ENCODE peak calls at places on chromosomes 5 and 9, in six cellular contexts. H is left lung, Q is HCT116, W is heart right ventricle, N is lower lobe of right lung, L is IMR-90. G is an unnamed sample. For H3K4me1, the result is how much of the 10 kb centered on the place peaks cover.

GRCh38 chr9:134275379-134275778 is 50.9 kb upstream of the RXRA start:
- DNase-seq in H (no peak), Q (no peak), W (no peak), N (no peak), L (no peak), G (no peak)

GRCh38 chr9:3526903-3527652 is 1.3 kb upstream of the RFX3 start:
- DNase-seq in H (no peak), Q (peak), W (no peak), N (no peak), L (peak), G (no peak)

GRCh38 chr9:69412741-69413150 is 87.7 kb downstream of the ENTREP1 start:
- DNase-seq in H (peak), Q (peak), W (peak), N (peak), L (peak), G (peak)

GRCh38 chr5:150081541-150082283 is 4.6 kb downstream of the CSF1R start:
- DNase-seq in H (peak), Q (no peak), W (peak), N (peak), L (peak), G (peak)

GRCh38 chr9:88503845-88504764 is 30.9 kb upstream of the NXNL2 start:
- DNase-seq in H (no peak), Q (no peak), W (no peak), N (no peak), L (no peak), G (no peak)

GRCh38 chr5:18754201-18754600 is 1119.9 kb downstream of the TAF11L14 start:
- DNase-seq in H (no peak), Q (no peak), W (no peak), N (no peak), L (no peak), G (no peak)

GRCh38 chr9:4665357-4665756 is 923 bp downstream of the SPATA6L start:
- DNase-seq in H (no peak), Q (no peak), W (no peak), N (no peak), L (peak), G (no peak)

GRCh38 chr5:173963867-173964429 is 25.0 kb upstream of the C5orf47 start:
- DNase-seq in H (no peak), Q (no peak), W (no peak), N (no peak), L (no peak), G (no peak)

GRCh38 chr5:10577371-10578291 is 13.8 kb downstream of the ANKRD33B start:
- DNase-seq in H (no peak), Q (no peak), W (peak), N (no peak), L (no peak), G (peak)

GRCh38 chr5:78537821-78538220 is 110.8 kb downstream of the LHFPL2 start:
- DNase-seq in H (no peak), Q (no peak), W (no peak), N (no peak), L (peak), G (no peak)

GRCh38 chr5:38598994-38599611 is 42.7 kb upstream of the LIFR start:
- DNase-seq in H (no peak), Q (peak), W (no peak), N (no peak), L (peak), G (no peak)

GRCh38 chr5:67047180-67047579 is 149.4 kb downstream of the CD180 start:
- DNase-seq in H (peak), Q (no peak), W (peak), N (no peak), L (no peak), G (peak)

GRCh38 chr5:172696171-172696849 is 55.2 kb downstream of the NEURL1B start:
- DNase-seq in H (no peak), Q (no peak), W (peak), N (no peak), L (no peak), G (peak)

GRCh38 chr9:89649045-89649691 is 44.4 kb downstream of the GADD45G start:
- DNase-seq in H (no peak), Q (no peak), W (no peak), N (no peak), L (no peak), G (no peak)

GRCh38 chr5:170223906-170224305 is 8.9 kb upstream of the C5orf58 start:
- DNase-seq in H (no peak), Q (no peak), W (no peak), N (no peak), L (no peak), G (no peak)

GRCh38 chr9:109117856-109118801 is 1.6 kb downstream of the TMEM245 start:
- DNase-seq in H (no peak), Q (no peak), W (no peak), N (no peak), L (peak), G (peak)

GRCh38 chr9:87464110-87464991 is 33.3 kb upstream of the DAPK1 start:
- DNase-seq in H (no peak), Q (no peak), W (no peak), N (no peak), L (no peak), G (no peak)

GRCh38 chr9:545480-545879 is 296.0 kb upstream of the DMRT1 start:
- DNase-seq in H (peak), Q (no peak), W (no peak), N (no peak), L (no peak), G (peak)

DNA sequence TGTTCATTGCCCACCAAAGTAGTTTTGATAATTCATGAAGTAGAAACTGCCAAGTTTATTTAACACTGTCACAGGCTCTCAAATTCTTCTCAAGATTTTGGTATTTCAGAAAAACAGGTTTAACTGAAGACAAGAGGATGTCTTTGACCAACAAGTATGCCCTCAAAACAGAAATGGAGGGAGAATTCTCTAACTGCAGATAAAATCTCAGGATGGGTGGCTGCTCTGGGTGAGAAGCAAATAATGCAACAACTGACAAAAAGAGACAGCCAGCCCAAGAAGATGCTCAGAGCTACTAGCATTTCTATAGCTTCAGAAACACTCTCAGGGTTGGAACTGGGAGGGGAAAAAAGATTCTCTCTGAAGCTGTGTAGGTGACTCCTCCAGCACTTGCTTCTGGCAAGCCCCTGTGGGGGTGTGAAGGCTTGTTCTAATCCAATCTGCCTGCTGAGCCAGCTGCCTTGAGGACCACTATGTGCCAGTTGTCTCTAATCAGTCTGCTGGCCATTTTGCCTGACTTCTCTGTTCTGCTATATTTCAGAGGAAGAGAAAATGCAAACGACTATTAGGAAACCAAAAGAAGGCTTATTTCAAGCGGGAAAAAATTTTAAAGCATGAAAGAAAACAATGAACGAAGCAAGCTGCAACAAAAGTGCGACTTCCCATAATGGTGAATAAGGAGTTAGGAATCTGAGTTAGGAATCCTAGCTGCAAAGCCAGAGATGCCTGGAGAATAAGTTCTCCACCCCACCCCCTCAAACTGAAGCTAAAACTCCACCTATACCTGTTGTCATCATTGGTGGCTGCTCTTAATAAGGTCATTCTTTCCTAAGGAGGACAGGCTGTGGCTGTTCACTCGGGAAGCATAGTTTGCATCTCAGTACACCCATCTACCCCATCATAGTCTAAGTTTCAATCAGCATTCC is 147.5 kb downstream of the GNAQ start:
- DNase-seq in H (no peak), Q (no peak), W (no peak), N (no peak), L (peak), G (no peak)
- H3K4me1 ChIP-seq in H (under half), Q (under half), W (under half), N (under half), L (under half), G (under half)

GRCh38 chr9:130225586-130225985 is 40.0 kb upstream of the HMCN2 start:
- DNase-seq in H (no peak), Q (no peak), W (no peak), N (peak), L (no peak), G (peak)
- H3K27ac ChIP-seq in H (no peak), Q (no peak), W (no peak), N (no peak), L (no peak), G (no peak)

GRCh38 chr5:132266031-132266835 is 8.7 kb downstream of the PDLIM4 start:
- DNase-seq in H (no peak), Q (no peak), W (no peak), N (no peak), L (no peak), G (peak)
- H3K4me1 ChIP-seq in H (under half), Q (under half), W (under half), N (under half), L (half or more), G (under half)

GRCh38 chr9:14092344-14092743 is 221.6 kb downstream of the NFIB start:
- DNase-seq in H (no peak), Q (no peak), W (no peak), N (no peak), L (no peak), G (no peak)
- H3K27ac ChIP-seq in H (no peak), Q (no peak), W (no peak), N (no peak), L (no peak), G (no peak)

GRCh38 chr9:121363586-121363961 is 6.5 kb downstream of the STOM start:
- DNase-seq in H (no peak), Q (no peak), W (no peak), N (no peak), L (no peak), G (no peak)

GRCh38 chr9:121360975-121361374 is 9.1 kb downstream of the STOM start:
- DNase-seq in H (no peak), Q (no peak), W (no peak), N (no peak), L (peak), G (no peak)

GRCh38 chr9:121359358-121360294 is 10.4 kb downstream of the STOM start:
- DNase-seq in H (no peak), Q (no peak), W (no peak), N (no peak), L (no peak), G (no peak)

GRCh38 chr9:121358747-121359146 is 11.3 kb downstream of the STOM start:
- DNase-seq in H (no peak), Q (no peak), W (no peak), N (no peak), L (no peak), G (no peak)

DNA sequence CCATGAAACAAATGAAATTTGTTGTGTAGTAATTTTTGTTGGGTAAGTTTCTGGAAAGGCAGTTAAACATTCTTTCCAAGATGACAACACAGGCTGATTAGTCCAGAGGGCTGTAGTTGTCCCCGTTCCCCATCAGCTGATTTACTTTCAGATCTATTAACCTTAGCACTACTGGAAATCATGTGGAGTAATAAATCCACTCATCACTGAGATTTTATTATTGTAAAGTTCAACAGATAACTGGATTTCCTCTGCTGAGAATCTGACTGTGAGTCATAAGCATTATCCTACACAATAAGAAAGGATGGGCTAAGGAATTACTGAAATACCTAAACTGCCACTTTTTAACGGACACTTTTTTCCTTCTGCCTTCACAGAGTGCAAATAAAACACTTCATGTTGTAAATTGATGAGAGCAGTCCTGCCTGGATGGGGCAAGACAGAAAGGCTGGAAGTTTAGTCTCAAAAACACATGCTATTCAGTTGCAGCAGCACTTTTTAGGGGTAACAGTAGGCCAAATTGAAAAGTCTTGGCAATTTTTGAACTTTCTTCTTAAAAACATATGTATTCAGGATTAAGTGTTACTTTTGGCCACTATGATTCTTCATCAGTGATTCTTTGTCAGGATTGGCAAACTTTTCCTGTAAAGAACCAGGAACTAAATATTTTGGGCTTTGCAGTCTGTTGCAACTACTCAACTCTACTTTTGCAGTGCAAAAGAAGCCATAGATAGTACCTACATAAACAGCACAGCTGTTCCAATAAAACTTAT is 7.1 kb downstream of the STOM start:
- DNase-seq in H (no peak), Q (no peak), W (no peak), N (no peak), L (peak), G (no peak)
- H3K4me1 ChIP-seq in H (half or more), Q (under half), W (half or more), N (half or more), L (under half), G (under half)

G was measured in right cardiac atrium.